ENCODE peak calls at places on chromosomes 6 and 20, in four cellular contexts. One of them, this sample, is unnamed.

GRCh38 chr6:125509477-125509876 is 207.7 kb upstream of the HDDC2 start:
- DNase-seq in EL: no peak
- DNase-seq in nephron progenitor cell: no peak
- DNase-seq in neuronal stem cell: no peak
- DNase-seq in this sample: no peak

GRCh38 chr6:84282566-84282965 is 55.1 kb upstream of the CEP162 start:
- DNase-seq in nephron progenitor cell: no peak
- DNase-seq in EL: peak; percentile 2
- DNase-seq in neuronal stem cell: no peak
- DNase-seq in this sample: no peak

GRCh38 chr6:138588805-138589434 is 89.6 kb upstream of the NHSL1 start:
- DNase-seq in EL: peak; percentile 78
- DNase-seq in neuronal stem cell: peak; percentile 71
- DNase-seq in nephron progenitor cell: peak; percentile 53
- DNase-seq in this sample: peak; percentile 86

GRCh38 chr20:46010491-46011405 is 2.0 kb downstream of the MMP9 start:
- DNase-seq in nephron progenitor cell: no peak
- DNase-seq in EL: no peak
- DNase-seq in neuronal stem cell: no peak
- DNase-seq in this sample: no peak

GRCh38 chr6:73704260-73704659 is 8.3 kb downstream of the CD109 start:
- DNase-seq in EL: peak; percentile 97
- DNase-seq in nephron progenitor cell: no peak
- DNase-seq in neuronal stem cell: no peak
- DNase-seq in this sample: peak; percentile 87

GRCh38 chr6:44662461-44663121 is 275.1 kb downstream of the CDC5L start:
- DNase-seq in EL: peak; percentile 84
- DNase-seq in nephron progenitor cell: no peak
- DNase-seq in neuronal stem cell: peak; percentile 85
- DNase-seq in this sample: no peak

GRCh38 chr6:14707971-14708465 is 537.9 kb upstream of the JARID2 start:
- DNase-seq in nephron progenitor cell: no peak
- DNase-seq in neuronal stem cell: no peak
- DNase-seq in EL: no peak
- DNase-seq in this sample: no peak

GRCh38 chr6:35185302-35185681 is 28.5 kb upstream of the SCUBE3 start:
- DNase-seq in EL: peak; percentile 77
- DNase-seq in nephron progenitor cell: no peak
- DNase-seq in neuronal stem cell: no peak
- DNase-seq in this sample: no peak

GRCh38 chr6:132131777-132132176 is 180.6 kb upstream of the CCN2 start:
- DNase-seq in neuronal stem cell: no peak
- DNase-seq in nephron progenitor cell: no peak
- DNase-seq in EL: peak; percentile 97
- DNase-seq in this sample: peak; percentile 98

GRCh38 chr6:169780571-169781091 is 29.2 kb downstream of the ERMARD start:
- DNase-seq in nephron progenitor cell: no peak
- DNase-seq in neuronal stem cell: no peak
- DNase-seq in EL: peak; percentile 20
- DNase-seq in this sample: no peak